ENCODE peak calls at places on chromosomes 7 and 10, in seven cellular contexts. K, T, E, Z, H, U and L are unnamed samples.

GRCh38 chr10:80544316-80544953 is 6.7 kb downstream of the SH2D4B start:
- DNase-seq in K (no peak), T (peak; percentile 18), E (no peak), Z (no peak), H (no peak), U (no peak), L (no peak)

GRCh38 chr10:44766601-44767000 is 144.5 kb upstream of the TMEM72 start:
- DNase-seq in K (no peak), T (no peak), E (no peak), Z (no peak), H (no peak), U (no peak), L (no peak)

GRCh38 chr10:104791471-104791870 is 150.4 kb downstream of the SORCS3 start:
- DNase-seq in K (no peak), T (no peak), E (no peak), Z (no peak), H (no peak), U (no peak), L (no peak)

GRCh38 chr7:99004781-99005500 is 126.6 kb downstream of the TRRAP start:
- DNase-seq in K (no peak), T (no peak), E (no peak), Z (no peak), H (no peak), U (no peak), L (no peak)

GRCh38 chr7:129664029-129665012 is 52.8 kb downstream of the NRF1 start:
- DNase-seq in K (no peak), T (no peak), E (no peak), Z (no peak), H (no peak), U (no peak), L (no peak)

GRCh38 chr7:80611353-80611752 is 27.1 kb upstream of the CD36 start:
- DNase-seq in K (no peak), T (no peak), E (no peak), Z (no peak), H (no peak), U (no peak), L (no peak)

GRCh38 chr10:128469515-128469914 is 343.3 kb upstream of the MKI67 start:
- DNase-seq in K (no peak), T (no peak), E (no peak), Z (no peak), H (no peak), U (no peak), L (no peak)

GRCh38 chr7:11261470-11261869 is 287.8 kb downstream of the PHF14 start:
- DNase-seq in K (peak; percentile 90), T (peak; percentile 32), E (peak; percentile 41), Z (no peak), H (no peak), U (no peak), L (peak; percentile 54)

GRCh38 chr10:47025253-47025539 is 114.0 kb downstream of the PTPN20 start:
- DNase-seq in K (peak; percentile 37), T (peak; percentile 27), E (no peak), Z (no peak), H (no peak), U (no peak), L (no peak)

GRCh38 chr10:104456817-104457657 is 103.4 kb downstream of the CFAP58 start:
- DNase-seq in K (no peak), T (no peak), E (no peak), Z (no peak), H (no peak), U (no peak), L (no peak)

GRCh38 chr7:157490465-157490912 is 153.7 kb downstream of the DNAJB6 start:
- DNase-seq in K (no peak), T (no peak), E (no peak), Z (no peak), H (no peak), U (no peak), L (no peak)

GRCh38 chr10:62597226-62597625 is 207.3 kb upstream of the ADO start:
- DNase-seq in K (no peak), T (no peak), E (no peak), Z (no peak), H (no peak), U (no peak), L (no peak)

GRCh38 chr10:129853236-129853946 is 110.7 kb downstream of the EBF3 start:
- DNase-seq in K (no peak), T (no peak), E (no peak), Z (no peak), H (no peak), U (no peak), L (no peak)

GRCh38 chr10:67788028-67788886 is 49.7 kb downstream of the DNAJC12 start:
- DNase-seq in K (no peak), T (peak; percentile 51), E (peak; percentile 63), Z (peak; percentile 19), H (no peak), U (no peak), L (peak; percentile 74)

GRCh38 chr10:86795353-86795752 is 38.9 kb downstream of the BMPR1A start:
- DNase-seq in K (no peak), T (no peak), E (no peak), Z (no peak), H (no peak), U (no peak), L (no peak)

GRCh38 chr10:19325581-19325980 is 277.0 kb downstream of the MALRD1 start:
- DNase-seq in K (no peak), T (no peak), E (no peak), Z (no peak), H (no peak), U (no peak), L (no peak)

GRCh38 chr10:95741807-95742528 is 14.0 kb upstream of the ENTPD1 start:
- DNase-seq in K (no peak), T (no peak), E (peak; percentile 44), Z (no peak), H (no peak), U (no peak), L (no peak)

GRCh38 chr7:112877671-112878460 is 87.7 kb upstream of the TMEM168 start:
- DNase-seq in K (no peak), T (no peak), E (no peak), Z (no peak), H (no peak), U (no peak), L (no peak)

GRCh38 chr7:143391462-143392404 is 10.6 kb downstream of the ZYX start:
- DNase-seq in K (no peak), T (no peak), E (peak; percentile 49), Z (peak; percentile 70), H (peak; percentile 77), U (peak; percentile 82), L (no peak)

GRCh38 chr7:72153132-72153512 is 259.0 kb downstream of the CALN1 start:
- DNase-seq in K (no peak), T (no peak), E (no peak), Z (no peak), H (no peak), U (no peak), L (peak; percentile 6)
- H3K27ac ChIP-seq in K (no peak overlapping the region), T (no peak overlapping the region), E (no peak overlapping the region), Z (no peak overlapping the region), H (no peak overlapping the region), U (no peak overlapping the region), L (peak overlapping the region; percentile 41)

GRCh38 chr7:85851571-85852193 is 664.8 kb upstream of the SEMA3D start:
- DNase-seq in K (no peak), T (no peak), E (no peak), Z (no peak), H (no peak), U (no peak), L (no peak)
- TF ChIP-seq CTCF in K (peak; percentile 29), T (no peak), E (peak; percentile 39), Z (no peak), H (no peak), U (peak; percentile 22), L (peak; percentile 18)

GRCh38 chr10:132334883-132335188 is 2.8 kb downstream of the LRRC27 start:
- DNase-seq in K (no peak), T (no peak), E (no peak), Z (no peak), H (no peak), U (no peak), L (no peak)

GRCh38 chr10:132335189-132336063 is 3.4 kb downstream of the LRRC27 start:
- DNase-seq in K (no peak), T (peak; percentile 83), E (peak; percentile 49), Z (no peak), H (no peak), U (no peak), L (no peak)

GRCh38 chr10:132337019-132337418 is 5.0 kb downstream of the LRRC27 start:
- DNase-seq in K (no peak), T (no peak), E (no peak), Z (no peak), H (no peak), U (no peak), L (no peak)

GRCh38 chr10:132338876-132339275 is 6.9 kb downstream of the LRRC27 start:
- DNase-seq in K (no peak), T (no peak), E (no peak), Z (no peak), H (no peak), U (no peak), L (no peak)

DNA sequence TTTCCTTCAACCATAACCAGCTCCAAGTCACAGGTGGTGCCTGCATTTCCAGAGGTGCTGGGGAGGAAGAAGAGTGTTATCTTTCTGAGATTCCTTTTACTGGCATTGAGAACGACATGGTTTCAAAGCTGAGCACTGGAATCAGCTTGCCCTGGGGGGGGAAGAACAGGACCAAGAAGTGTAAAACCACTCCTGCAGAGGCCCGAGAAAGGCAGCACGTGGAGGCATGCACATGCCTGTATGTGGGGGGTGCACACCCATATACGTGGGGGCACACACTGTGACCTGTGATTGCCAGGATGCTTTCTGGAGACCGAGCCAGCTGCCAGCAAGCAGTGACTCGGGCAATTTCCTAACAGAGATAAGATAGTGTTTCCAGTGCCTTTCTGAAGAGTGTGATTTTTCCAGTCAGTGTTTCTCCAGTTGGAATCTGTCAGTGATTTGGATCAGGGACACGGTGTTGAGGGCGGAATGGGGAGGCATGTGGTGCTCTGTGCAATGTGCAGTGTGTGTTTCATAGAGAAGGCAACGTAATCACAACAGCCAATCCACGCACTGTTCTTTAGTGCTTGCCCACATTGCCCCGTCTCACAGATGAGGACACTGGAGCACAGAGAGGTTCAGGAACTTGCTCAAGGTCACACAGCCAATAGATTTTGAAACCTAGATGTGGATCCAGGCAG is 4.2 kb downstream of the LRRC27 start:
- DNase-seq in K (no peak), T (no peak), E (no peak), Z (no peak), H (no peak), U (no peak), L (no peak)
- H3K27ac ChIP-seq in K (no peak overlapping the region), T (no peak overlapping the region), E (peak overlapping the region; percentile 30), Z (no peak overlapping the region), H (no peak overlapping the region), U (no peak overlapping the region), L (no peak overlapping the region)

GRCh38 chr7:105756402-105756801 is 120.0 kb downstream of the ATXN7L1 start:
- DNase-seq in K (no peak), T (no peak), E (no peak), Z (no peak), H (no peak), U (no peak), L (no peak)

GRCh38 chr7:105760549-105761447 is 115.6 kb downstream of the ATXN7L1 start:
- DNase-seq in K (no peak), T (no peak), E (no peak), Z (no peak), H (no peak), U (no peak), L (no peak)

GRCh38 chr7:105764506-105764905 is 111.9 kb downstream of the ATXN7L1 start:
- DNase-seq in K (no peak), T (no peak), E (no peak), Z (no peak), H (no peak), U (no peak), L (no peak)

GRCh38 chr7:105765846-105766245 is 110.6 kb downstream of the ATXN7L1 start:
- DNase-seq in K (no peak), T (no peak), E (no peak), Z (no peak), H (no peak), U (no peak), L (no peak)

GRCh38 chr7:105759670-105760548 is 116.5 kb downstream of the ATXN7L1 start:
- DNase-seq in K (no peak), T (no peak), E (peak; percentile 55), Z (peak; percentile 42), H (peak; percentile 60), U (no peak), L (peak; percentile 5)
- TF ChIP-seq CTCF in K (peak; percentile 61), T (peak; percentile 53), E (peak; percentile 64), Z (peak; percentile 47), H (peak; percentile 77), U (peak; percentile 44), L (peak; percentile 34)